ENCODE peak calls at places on chromosomes 16 and 17, in nine cellular contexts. One of them, this sample, is unnamed.

GRCh38 chr16:8674413-8675022 is at the start of gene ABAT:
- DNase-seq in AG04450: peak
- DNase-seq in endothelial cell: peak
- DNase-seq in lower lobe of right lung: peak
- DNase-seq in mesothelial cell of epicardium: peak
- DNase-seq in fibroblast of lung: peak
- DNase-seq in progenitor cell of endocrine pancreas: peak
- DNase-seq in AG09309: no peak
- DNase-seq in HL-60: peak
- DNase-seq in this sample: peak

GRCh38 chr17:74545456-74546230 is at the start of gene CD300C:
- DNase-seq in AG04450: no peak
- DNase-seq in endothelial cell: no peak
- DNase-seq in lower lobe of right lung: peak
- DNase-seq in mesothelial cell of epicardium: no peak
- DNase-seq in fibroblast of lung: no peak
- DNase-seq in progenitor cell of endocrine pancreas: no peak
- DNase-seq in AG09309: no peak
- DNase-seq in HL-60: peak
- DNase-seq in this sample: no peak

GRCh38 chr16:85998868-85999729 is 100.1 kb downstream of the IRF8 start:
- DNase-seq in AG04450: no peak
- DNase-seq in endothelial cell: no peak
- DNase-seq in lower lobe of right lung: no peak
- DNase-seq in mesothelial cell of epicardium: no peak
- DNase-seq in fibroblast of lung: no peak
- DNase-seq in progenitor cell of endocrine pancreas: no peak
- DNase-seq in AG09309: no peak
- DNase-seq in HL-60: no peak
- DNase-seq in this sample: no peak

GRCh38 chr17:51710289-51710979 is 448.1 kb downstream of the CA10 start:
- DNase-seq in AG04450: no peak
- DNase-seq in endothelial cell: no peak
- DNase-seq in lower lobe of right lung: no peak
- DNase-seq in mesothelial cell of epicardium: no peak
- DNase-seq in fibroblast of lung: no peak
- DNase-seq in progenitor cell of endocrine pancreas: no peak
- DNase-seq in AG09309: no peak
- DNase-seq in HL-60: no peak
- DNase-seq in this sample: no peak

GRCh38 chr16:55835578-55835977 is 2.7 kb upstream of the CES1 start:
- DNase-seq in AG04450: no peak
- DNase-seq in endothelial cell: no peak
- DNase-seq in lower lobe of right lung: no peak
- DNase-seq in mesothelial cell of epicardium: no peak
- DNase-seq in fibroblast of lung: peak
- DNase-seq in progenitor cell of endocrine pancreas: no peak
- DNase-seq in AG09309: no peak
- DNase-seq in HL-60: peak
- DNase-seq in this sample: no peak

GRCh38 chr17:6392609-6393367 is 42.1 kb downstream of the AIPL1 start:
- DNase-seq in AG04450: no peak
- DNase-seq in endothelial cell: no peak
- DNase-seq in lower lobe of right lung: no peak
- DNase-seq in mesothelial cell of epicardium: no peak
- DNase-seq in fibroblast of lung: no peak
- DNase-seq in progenitor cell of endocrine pancreas: no peak
- DNase-seq in AG09309: no peak
- DNase-seq in HL-60: no peak
- DNase-seq in this sample: no peak

GRCh38 chr17:80600586-80600985 is 55.9 kb downstream of the RPTOR start:
- DNase-seq in AG04450: no peak
- DNase-seq in endothelial cell: no peak
- DNase-seq in lower lobe of right lung: no peak
- DNase-seq in mesothelial cell of epicardium: no peak
- DNase-seq in fibroblast of lung: no peak
- DNase-seq in progenitor cell of endocrine pancreas: no peak
- DNase-seq in AG09309: no peak
- DNase-seq in HL-60: no peak
- DNase-seq in this sample: peak

GRCh38 chr17:39700148-39700987 is 504 bp downstream of the ERBB2 start:
- DNase-seq in AG04450: no peak
- DNase-seq in endothelial cell: peak
- DNase-seq in lower lobe of right lung: no peak
- DNase-seq in mesothelial cell of epicardium: no peak
- DNase-seq in fibroblast of lung: peak
- DNase-seq in progenitor cell of endocrine pancreas: peak
- DNase-seq in AG09309: no peak
- DNase-seq in HL-60: no peak
- DNase-seq in this sample: peak

GRCh38 chr16:70258946-70259345 is 7.2 kb upstream of the EXOSC6 start:
- DNase-seq in AG04450: no peak
- DNase-seq in endothelial cell: no peak
- DNase-seq in lower lobe of right lung: no peak
- DNase-seq in mesothelial cell of epicardium: no peak
- DNase-seq in fibroblast of lung: no peak
- DNase-seq in progenitor cell of endocrine pancreas: no peak
- DNase-seq in AG09309: no peak
- DNase-seq in HL-60: no peak
- DNase-seq in this sample: no peak

GRCh38 chr17:64596439-64596838 is 65.7 kb downstream of the SMURF2 start:
- DNase-seq in AG04450: no peak
- DNase-seq in endothelial cell: no peak
- DNase-seq in lower lobe of right lung: no peak
- DNase-seq in mesothelial cell of epicardium: no peak
- DNase-seq in fibroblast of lung: no peak
- DNase-seq in progenitor cell of endocrine pancreas: no peak
- DNase-seq in AG09309: no peak
- DNase-seq in HL-60: no peak
- DNase-seq in this sample: no peak

GRCh38 chr16:66409156-66409555 is 17.9 kb upstream of the BEAN1 start:
- DNase-seq in AG04450: no peak
- DNase-seq in endothelial cell: no peak
- DNase-seq in lower lobe of right lung: no peak
- DNase-seq in mesothelial cell of epicardium: no peak
- DNase-seq in fibroblast of lung: peak
- DNase-seq in progenitor cell of endocrine pancreas: no peak
- DNase-seq in AG09309: no peak
- DNase-seq in HL-60: no peak
- DNase-seq in this sample: no peak

GRCh38 chr16:78395035-78395434 is 295.6 kb downstream of the WWOX start:
- DNase-seq in AG04450: no peak
- DNase-seq in endothelial cell: no peak
- DNase-seq in lower lobe of right lung: no peak
- DNase-seq in mesothelial cell of epicardium: no peak
- DNase-seq in fibroblast of lung: no peak
- DNase-seq in progenitor cell of endocrine pancreas: no peak
- DNase-seq in AG09309: no peak
- DNase-seq in HL-60: no peak
- DNase-seq in this sample: no peak

GRCh38 chr17:66381701-66382362 is 79.4 kb downstream of the PRKCA start:
- DNase-seq in AG04450: no peak
- DNase-seq in endothelial cell: no peak
- DNase-seq in lower lobe of right lung: no peak
- DNase-seq in mesothelial cell of epicardium: no peak
- DNase-seq in fibroblast of lung: no peak
- DNase-seq in progenitor cell of endocrine pancreas: no peak
- DNase-seq in AG09309: no peak
- DNase-seq in HL-60: no peak
- DNase-seq in this sample: no peak

GRCh38 chr16:75254359-75254837 is 3.0 kb upstream of the BCAR1 start:
- DNase-seq in AG04450: no peak
- DNase-seq in endothelial cell: no peak
- DNase-seq in lower lobe of right lung: peak
- DNase-seq in mesothelial cell of epicardium: no peak
- DNase-seq in fibroblast of lung: peak
- DNase-seq in progenitor cell of endocrine pancreas: no peak
- DNase-seq in AG09309: peak
- DNase-seq in HL-60: no peak
- DNase-seq in this sample: peak

GRCh38 chr17:32283745-32284207 is 18.1 kb downstream of the RHBDL3 start:
- DNase-seq in AG04450: no peak
- DNase-seq in endothelial cell: no peak
- DNase-seq in lower lobe of right lung: no peak
- DNase-seq in mesothelial cell of epicardium: no peak
- DNase-seq in fibroblast of lung: no peak
- DNase-seq in progenitor cell of endocrine pancreas: no peak
- DNase-seq in AG09309: no peak
- DNase-seq in HL-60: no peak
- DNase-seq in this sample: peak

GRCh38 chr17:81928497-81929252 is 1.1 kb upstream of the MAFG start:
- DNase-seq in AG04450: no peak
- DNase-seq in endothelial cell: no peak
- DNase-seq in lower lobe of right lung: no peak
- DNase-seq in mesothelial cell of epicardium: no peak
- DNase-seq in fibroblast of lung: no peak
- DNase-seq in progenitor cell of endocrine pancreas: no peak
- DNase-seq in AG09309: no peak
- DNase-seq in HL-60: no peak
- DNase-seq in this sample: no peak

GRCh38 chr17:5078106-5079028 is at the start of gene ZFP3:
- DNase-seq in AG04450: peak
- DNase-seq in endothelial cell: peak
- DNase-seq in lower lobe of right lung: peak
- DNase-seq in mesothelial cell of epicardium: no peak
- DNase-seq in fibroblast of lung: peak
- DNase-seq in progenitor cell of endocrine pancreas: no peak
- DNase-seq in AG09309: peak
- DNase-seq in HL-60: no peak
- DNase-seq in this sample: no peak

GRCh38 chr16:27405546-27406451 is 3.8 kb downstream of the IL21R start:
- DNase-seq in AG04450: no peak
- DNase-seq in endothelial cell: no peak
- DNase-seq in lower lobe of right lung: no peak
- DNase-seq in mesothelial cell of epicardium: no peak
- DNase-seq in fibroblast of lung: peak
- DNase-seq in progenitor cell of endocrine pancreas: no peak
- DNase-seq in AG09309: no peak
- DNase-seq in HL-60: no peak
- DNase-seq in this sample: peak

GRCh38 chr16:927931-928330 is 42.9 kb downstream of the LMF1 start:
- DNase-seq in AG04450: no peak
- DNase-seq in endothelial cell: no peak
- DNase-seq in lower lobe of right lung: no peak
- DNase-seq in mesothelial cell of epicardium: no peak
- DNase-seq in fibroblast of lung: no peak
- DNase-seq in progenitor cell of endocrine pancreas: no peak
- DNase-seq in AG09309: no peak
- DNase-seq in HL-60: no peak
- DNase-seq in this sample: no peak
- TF ChIP-seq CTCF in AG04450: no peak
- TF ChIP-seq CTCF in endothelial cell: no peak
- TF ChIP-seq CTCF in lower lobe of right lung: no peak
- TF ChIP-seq CTCF in mesothelial cell of epicardium: no peak
- TF ChIP-seq CTCF in fibroblast of lung: no peak
- TF ChIP-seq CTCF in progenitor cell of endocrine pancreas: no peak
- TF ChIP-seq CTCF in AG09309: no peak
- TF ChIP-seq CTCF in HL-60: no peak
- TF ChIP-seq CTCF in this sample: no peak

DNA sequence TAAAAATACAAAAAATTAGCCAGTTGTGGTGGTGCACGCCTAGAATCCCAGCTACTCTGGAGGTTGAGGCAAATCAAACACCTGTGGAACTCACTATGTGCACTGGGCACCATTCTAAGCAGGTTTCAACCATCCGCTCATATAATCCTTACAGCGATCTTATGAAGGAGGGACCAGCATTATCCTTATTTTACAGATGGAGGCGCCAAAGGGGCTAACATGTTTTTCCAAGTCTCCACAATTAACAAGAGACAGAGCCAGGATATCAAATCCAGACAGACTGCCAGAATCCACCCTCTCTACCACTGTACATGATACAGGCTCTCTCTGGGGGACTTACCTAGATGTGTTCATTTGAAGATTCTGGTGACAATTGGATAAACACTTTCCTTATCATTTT is 479.0 kb downstream of the XYLT1 start:
- DNase-seq in AG04450: no peak
- DNase-seq in endothelial cell: no peak
- DNase-seq in lower lobe of right lung: no peak
- DNase-seq in mesothelial cell of epicardium: no peak
- DNase-seq in fibroblast of lung: no peak
- DNase-seq in progenitor cell of endocrine pancreas: no peak
- DNase-seq in AG09309: no peak
- DNase-seq in HL-60: no peak
- DNase-seq in this sample: no peak
- TF ChIP-seq CTCF in AG04450: no peak
- TF ChIP-seq CTCF in endothelial cell: no peak
- TF ChIP-seq CTCF in lower lobe of right lung: no peak
- TF ChIP-seq CTCF in mesothelial cell of epicardium: no peak
- TF ChIP-seq CTCF in fibroblast of lung: no peak
- TF ChIP-seq CTCF in progenitor cell of endocrine pancreas: no peak
- TF ChIP-seq CTCF in AG09309: no peak
- TF ChIP-seq CTCF in HL-60: no peak
- TF ChIP-seq CTCF in this sample: no peak

GRCh38 chr17:19676901-19677300 is 28.4 kb downstream of the ALDH3A2 start:
- DNase-seq in AG04450: no peak
- DNase-seq in endothelial cell: no peak
- DNase-seq in lower lobe of right lung: peak
- DNase-seq in mesothelial cell of epicardium: no peak
- DNase-seq in fibroblast of lung: no peak
- DNase-seq in progenitor cell of endocrine pancreas: no peak
- DNase-seq in AG09309: no peak
- DNase-seq in HL-60: no peak
- DNase-seq in this sample: no peak

GRCh38 chr17:19671433-19671832 is 22.9 kb downstream of the ALDH3A2 start:
- DNase-seq in AG04450: no peak
- DNase-seq in endothelial cell: no peak
- DNase-seq in lower lobe of right lung: no peak
- DNase-seq in mesothelial cell of epicardium: no peak
- DNase-seq in fibroblast of lung: no peak
- DNase-seq in progenitor cell of endocrine pancreas: no peak
- DNase-seq in AG09309: no peak
- DNase-seq in HL-60: no peak
- DNase-seq in this sample: no peak

GRCh38 chr17:19670906-19671305 is 22.4 kb downstream of the ALDH3A2 start:
- DNase-seq in AG04450: no peak
- DNase-seq in endothelial cell: no peak
- DNase-seq in lower lobe of right lung: no peak
- DNase-seq in mesothelial cell of epicardium: no peak
- DNase-seq in fibroblast of lung: no peak
- DNase-seq in progenitor cell of endocrine pancreas: no peak
- DNase-seq in AG09309: no peak
- DNase-seq in HL-60: no peak
- DNase-seq in this sample: no peak

GRCh38 chr17:19677736-19678379 is 29.3 kb downstream of the ALDH3A2 start:
- DNase-seq in AG04450: no peak
- DNase-seq in endothelial cell: no peak
- DNase-seq in lower lobe of right lung: no peak
- DNase-seq in mesothelial cell of epicardium: no peak
- DNase-seq in fibroblast of lung: no peak
- DNase-seq in progenitor cell of endocrine pancreas: no peak
- DNase-seq in AG09309: no peak
- DNase-seq in HL-60: no peak
- DNase-seq in this sample: no peak

GRCh38 chr17:19672009-19672837 is 23.7 kb downstream of the ALDH3A2 start:
- DNase-seq in AG04450: no peak
- DNase-seq in endothelial cell: no peak
- DNase-seq in lower lobe of right lung: no peak
- DNase-seq in mesothelial cell of epicardium: no peak
- DNase-seq in fibroblast of lung: peak
- DNase-seq in progenitor cell of endocrine pancreas: no peak
- DNase-seq in AG09309: no peak
- DNase-seq in HL-60: no peak
- DNase-seq in this sample: no peak
- TF ChIP-seq CTCF in AG04450: peak
- TF ChIP-seq CTCF in endothelial cell: no peak
- TF ChIP-seq CTCF in lower lobe of right lung: peak
- TF ChIP-seq CTCF in mesothelial cell of epicardium: no peak
- TF ChIP-seq CTCF in fibroblast of lung: no peak
- TF ChIP-seq CTCF in progenitor cell of endocrine pancreas: peak
- TF ChIP-seq CTCF in AG09309: peak
- TF ChIP-seq CTCF in HL-60: no peak
- TF ChIP-seq CTCF in this sample: no peak

GRCh38 chr16:2429771-2430663 is 770 bp downstream of the CCNF start:
- DNase-seq in AG04450: no peak
- DNase-seq in endothelial cell: peak
- DNase-seq in lower lobe of right lung: no peak
- DNase-seq in mesothelial cell of epicardium: no peak
- DNase-seq in fibroblast of lung: peak
- DNase-seq in progenitor cell of endocrine pancreas: no peak
- DNase-seq in AG09309: no peak
- DNase-seq in HL-60: no peak
- DNase-seq in this sample: peak
- TF ChIP-seq CTCF in AG04450: peak
- TF ChIP-seq CTCF in endothelial cell: no peak
- TF ChIP-seq CTCF in lower lobe of right lung: no peak
- TF ChIP-seq CTCF in mesothelial cell of epicardium: no peak
- TF ChIP-seq CTCF in fibroblast of lung: no peak
- TF ChIP-seq CTCF in progenitor cell of endocrine pancreas: peak
- TF ChIP-seq CTCF in AG09309: peak
- TF ChIP-seq CTCF in HL-60: peak
- TF ChIP-seq CTCF in this sample: no peak

This sample was measured in nephron progenitor cell.